ENCODE peak calls at places on chromosomes 7 and 10, in nine cellular contexts. Q, M, H, T, A, C, L, Z and P are unnamed samples.

GRCh38 chr10:129581836-129582235 is 114.8 kb downstream of the MGMT start:
- DNase-seq in Q (no peak), M (no peak), H (no peak), T (no peak), A (no peak), C (no peak), L (no peak), Z (no peak), P (no peak)

GRCh38 chr7:151361193-151361959 is 19.8 kb downstream of the NUB1 start:
- DNase-seq in Q (no peak), M (no peak), H (peak; percentile 47), T (no peak), A (no peak), C (no peak), L (peak; percentile 64), Z (no peak), P (no peak)

GRCh38 chr7:156503195-156503594 is 137.4 kb upstream of the RNF32 start:
- DNase-seq in Q (no peak), M (no peak), H (peak; percentile 14), T (no peak), A (no peak), C (peak; percentile 46), L (no peak), Z (no peak), P (no peak)

GRCh38 chr10:101330236-101331225 is 23.4 kb upstream of the BTRC start:
- DNase-seq in Q (no peak), M (no peak), H (peak; percentile 18), T (no peak), A (no peak), C (no peak), L (no peak), Z (no peak), P (no peak)

GRCh38 chr10:88828310-88828709 is 23.3 kb downstream of the ANKRD22 start:
- DNase-seq in Q (no peak), M (no peak), H (peak; percentile 60), T (no peak), A (no peak), C (no peak), L (no peak), Z (no peak), P (no peak)

GRCh38 chr7:120996333-120996982 is 7.9 kb downstream of the CPED1 start:
- DNase-seq in Q (no peak), M (no peak), H (peak; percentile 96), T (peak; percentile 48), A (no peak), C (no peak), L (no peak), Z (peak; percentile 79), P (peak; percentile 84)

GRCh38 chr10:3764626-3765375 is 20.2 kb downstream of the KLF6 start:
- DNase-seq in Q (peak; percentile 15), M (no peak), H (no peak), T (no peak), A (no peak), C (no peak), L (no peak), Z (no peak), P (no peak)

GRCh38 chr7:149218469-149219420 is 20.7 kb upstream of the ZNF212 start:
- DNase-seq in Q (no peak), M (no peak), H (no peak), T (no peak), A (no peak), C (peak; percentile 27), L (no peak), Z (no peak), P (no peak)

GRCh38 chr7:111145472-111145871 is 54.5 kb downstream of the LRRN3 start:
- DNase-seq in Q (no peak), M (no peak), H (peak; percentile 22), T (no peak), A (no peak), C (no peak), L (no peak), Z (no peak), P (no peak)

GRCh38 chr7:22551768-22552513 is 52.0 kb upstream of the STEAP1B start:
- DNase-seq in Q (peak; percentile 49), M (no peak), H (no peak), T (no peak), A (no peak), C (no peak), L (no peak), Z (no peak), P (no peak)

GRCh38 chr7:5780801-5781496 is 514 bp downstream of the RNF216 start:
- DNase-seq in Q (peak; percentile 29), M (no peak), H (peak; percentile 32), T (no peak), A (peak; percentile 52), C (no peak), L (peak; percentile 63), Z (peak; percentile 36), P (peak; percentile 34)

GRCh38 chr7:123423622-123424021 is 110.8 kb downstream of the IQUB start:
- DNase-seq in Q (no peak), M (no peak), H (no peak), T (no peak), A (no peak), C (no peak), L (no peak), Z (no peak), P (no peak)

GRCh38 chr10:7412482-7413251 is 1.8 kb upstream of the SFMBT2 start:
- DNase-seq in Q (no peak), M (no peak), H (no peak), T (no peak), A (peak; percentile 71), C (peak; percentile 84), L (peak; percentile 45), Z (no peak), P (peak; percentile 67)

GRCh38 chr10:49615213-49615612 is 1.4 kb downstream of the CHAT start:
- DNase-seq in Q (no peak), M (no peak), H (no peak), T (no peak), A (no peak), C (no peak), L (peak; percentile 13), Z (no peak), P (peak; percentile 41)

GRCh38 chr10:69568472-69569143 is 4.6 kb downstream of the NEUROG3 start:
- DNase-seq in Q (no peak), M (no peak), H (no peak), T (no peak), A (no peak), C (peak; percentile 77), L (no peak), Z (no peak), P (no peak)

GRCh38 chr7:100175296-100175935 is 1.8 kb downstream of the GPC2 start:
- DNase-seq in Q (no peak), M (no peak), H (no peak), T (no peak), A (no peak), C (no peak), L (no peak), Z (no peak), P (no peak)

GRCh38 chr7:153193144-153193595 is 433.6 kb downstream of the ACTR3B start:
- DNase-seq in Q (peak; percentile 12), M (no peak), H (no peak), T (no peak), A (peak; percentile 27), C (peak; percentile 70), L (no peak), Z (peak; percentile 33), P (no peak)

GRCh38 chr10:124062390-124062789 is 31.0 kb downstream of the CHST15 start:
- DNase-seq in Q (no peak), M (no peak), H (no peak), T (no peak), A (no peak), C (no peak), L (peak; percentile 33), Z (no peak), P (no peak)

GRCh38 chr7:130723784-130724183 is 10.2 kb downstream of the KLF14 start:
- DNase-seq in Q (no peak), M (no peak), H (no peak), T (no peak), A (no peak), C (no peak), L (no peak), Z (no peak), P (no peak)

DNA sequence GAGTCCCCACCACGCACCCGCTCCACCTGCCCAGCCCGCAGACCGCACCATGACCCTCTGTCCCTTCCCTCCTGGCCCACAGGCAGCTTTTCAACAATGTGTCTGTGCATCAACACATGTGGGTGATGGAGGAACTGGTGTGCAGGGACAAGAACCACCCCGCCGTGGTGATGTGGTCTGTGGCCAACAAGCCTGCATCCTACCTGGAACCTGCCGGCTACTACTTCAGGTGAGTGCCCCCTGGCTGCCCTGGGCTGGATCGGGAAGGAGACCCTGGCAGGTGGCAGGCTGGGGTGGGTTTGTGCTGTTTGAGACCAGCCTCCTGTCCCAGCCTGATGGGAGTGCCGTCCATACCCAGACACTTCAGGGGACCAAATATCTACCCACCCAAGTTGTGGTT is 69.6 kb downstream of the ZNF727 start:
- DNase-seq in Q (no peak), M (no peak), H (no peak), T (no peak), A (no peak), C (no peak), L (no peak), Z (no peak), P (no peak)
- H3K9me3 ChIP-seq in Q (no peaks in the 10 kb centered on the region), M (no peaks in the 10 kb centered on the region), H (no peaks in the 10 kb centered on the region), T (no peaks in the 10 kb centered on the region), A (peaks cover 2% of the 10 kb centered on the region), C (no peaks in the 10 kb centered on the region), L (no peaks in the 10 kb centered on the region), Z (no peaks in the 10 kb centered on the region), P (no peaks in the 10 kb centered on the region)

GRCh38 chr10:28049286-28049685 is 50.4 kb upstream of the ODAD2 start:
- DNase-seq in Q (no peak), M (no peak), H (no peak), T (no peak), A (no peak), C (no peak), L (no peak), Z (no peak), P (no peak)
- TF ChIP-seq CTCF in Q (no peak), M (no peak), H (no peak), T (no peak), A (no peak), C (no peak), L (no peak), Z (no peak), P (no peak)

GRCh38 chr10:5168897-5169296 is 16.1 kb downstream of the AKR1C8 start:
- DNase-seq in Q (no peak), M (no peak), H (no peak), T (no peak), A (no peak), C (no peak), L (no peak), Z (no peak), P (no peak)

GRCh38 chr10:5163487-5163886 is 21.5 kb downstream of the AKR1C8 start:
- DNase-seq in Q (no peak), M (no peak), H (no peak), T (no peak), A (no peak), C (no peak), L (no peak), Z (no peak), P (no peak)

GRCh38 chr10:5165738-5166137 is 19.2 kb downstream of the AKR1C8 start:
- DNase-seq in Q (peak; percentile 12), M (peak; percentile 2), H (peak; percentile 4), T (no peak), A (no peak), C (peak; percentile 6), L (no peak), Z (no peak), P (no peak)
- H3K9me3 ChIP-seq in Q (peaks cover 10% of the 10 kb centered on the region), M (peaks cover 5% of the 10 kb centered on the region), H (no peaks in the 10 kb centered on the region), T (peaks cover 35% of the 10 kb centered on the region), A (no peaks in the 10 kb centered on the region), C (peaks cover 12% of the 10 kb centered on the region), L (no peaks in the 10 kb centered on the region), Z (peaks cover 12% of the 10 kb centered on the region), P (peaks cover 61% of the 10 kb centered on the region)

GRCh38 chr7:105934577-105935185 is 28.4 kb upstream of the CDHR3 start:
- DNase-seq in Q (peak; percentile 55), M (peak; percentile 7), H (peak; percentile 89), T (no peak), A (peak; percentile 72), C (peak; percentile 53), L (peak; percentile 54), Z (peak; percentile 61), P (no peak)
- TF ChIP-seq CTCF in Q (peak; percentile 72), M (peak; percentile 25), H (peak; percentile 32), T (no peak), A (peak; percentile 47), C (peak; percentile 51), L (no peak), Z (peak; percentile 26), P (peak; percentile 21)